ENCODE peak calls at places on chromosome X, in nine cellular contexts. V is AG04450, B is Peyer's patch, A is IMR-90, E is stomach, G is WTC11, D is coronary artery, P is breast epithelium, W is OCI-LY7. U is an unnamed sample.

GRCh38 chrX:133776072-133776471 is 209.3 kb downstream of the GPC3 start:
- DNase-seq in A (no peak), W (no peak), P (no peak), B (peak), E (peak), G (peak), V (no peak), D (no peak), U (no peak)

GRCh38 chrX:126580877-126581276 is 28.3 kb upstream of the DCAF12L1 start:
- DNase-seq in G (no peak), V (no peak), P (no peak), E (no peak), A (no peak), W (no peak), B (no peak), D (no peak), U (no peak)

GRCh38 chrX:47093248-47093647 is 15.0 kb downstream of the RGN start:
- DNase-seq in V (peak), B (no peak), E (no peak), A (peak), P (no peak), D (no peak), W (peak), G (no peak), U (peak)

GRCh38 chrX:37545066-37545465 is 26.4 kb upstream of the LANCL3 start:
- DNase-seq in E (no peak), D (no peak), G (no peak), W (no peak), A (no peak), V (no peak), B (no peak), P (no peak), U (no peak)

GRCh38 chrX:71669492-71669891 is 2.1 kb downstream of the LOC101059915 start:
- DNase-seq in E (no peak), G (no peak), W (no peak), D (no peak), B (no peak), V (no peak), P (no peak), A (no peak), U (no peak)

GRCh38 chrX:153920546-153920945 is 5.5 kb downstream of the ARHGAP4 start:
- DNase-seq in P (no peak), W (no peak), G (no peak), A (no peak), E (no peak), D (no peak), B (no peak), V (no peak), U (no peak)

GRCh38 chrX:97175147-97175546 is 291.4 kb downstream of the RPA4 start:
- DNase-seq in E (no peak), G (no peak), P (no peak), D (no peak), V (no peak), B (no peak), A (no peak), W (no peak), U (no peak)

GRCh38 chrX:73127700-73128241 is 48.5 kb upstream of the PABPC1L2A start:
- DNase-seq in G (peak), B (no peak), A (no peak), W (no peak), P (no peak), D (no peak), E (no peak), V (no peak), U (no peak)

GRCh38 chrX:30642642-30643041 is 10.6 kb upstream of the GK start:
- DNase-seq in B (no peak), E (no peak), D (no peak), A (no peak), V (no peak), P (no peak), W (no peak), G (no peak), U (no peak)

GRCh38 chrX:80511969-80512760 is 91.9 kb downstream of the TENT5D start:
- DNase-seq in B (no peak), D (no peak), G (no peak), A (no peak), E (no peak), P (no peak), V (no peak), W (no peak), U (no peak)

DNA sequence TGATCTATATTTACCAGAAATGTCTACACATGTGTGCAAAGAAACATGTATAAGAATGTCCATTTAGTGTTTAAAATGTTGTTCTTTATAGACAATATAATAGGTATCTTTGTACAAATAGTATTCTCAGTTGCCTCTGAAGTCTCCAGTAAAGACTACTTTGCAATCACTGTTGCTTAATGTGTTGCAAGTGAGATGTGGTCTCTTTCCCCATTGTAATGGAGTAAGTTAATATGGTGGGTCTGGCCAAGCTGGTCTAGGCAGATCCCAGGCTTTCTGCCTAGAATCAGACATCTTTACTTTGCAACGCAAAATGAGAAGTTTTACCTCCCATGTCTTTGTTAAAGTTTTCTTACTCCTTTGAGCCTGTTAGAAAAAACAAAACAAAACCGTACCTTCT is 144.8 kb downstream of the GABRA3 start:
- DNase-seq in P (no peak), A (no peak), V (no peak), E (no peak), G (no peak), W (no peak), D (no peak), B (no peak), U (no peak)
- TF ChIP-seq CTCF in P (no peak), A (no peak), V (no peak), E (no peak), G (no peak), W (no peak), D (no peak), B (no peak), U (no peak)

DNA sequence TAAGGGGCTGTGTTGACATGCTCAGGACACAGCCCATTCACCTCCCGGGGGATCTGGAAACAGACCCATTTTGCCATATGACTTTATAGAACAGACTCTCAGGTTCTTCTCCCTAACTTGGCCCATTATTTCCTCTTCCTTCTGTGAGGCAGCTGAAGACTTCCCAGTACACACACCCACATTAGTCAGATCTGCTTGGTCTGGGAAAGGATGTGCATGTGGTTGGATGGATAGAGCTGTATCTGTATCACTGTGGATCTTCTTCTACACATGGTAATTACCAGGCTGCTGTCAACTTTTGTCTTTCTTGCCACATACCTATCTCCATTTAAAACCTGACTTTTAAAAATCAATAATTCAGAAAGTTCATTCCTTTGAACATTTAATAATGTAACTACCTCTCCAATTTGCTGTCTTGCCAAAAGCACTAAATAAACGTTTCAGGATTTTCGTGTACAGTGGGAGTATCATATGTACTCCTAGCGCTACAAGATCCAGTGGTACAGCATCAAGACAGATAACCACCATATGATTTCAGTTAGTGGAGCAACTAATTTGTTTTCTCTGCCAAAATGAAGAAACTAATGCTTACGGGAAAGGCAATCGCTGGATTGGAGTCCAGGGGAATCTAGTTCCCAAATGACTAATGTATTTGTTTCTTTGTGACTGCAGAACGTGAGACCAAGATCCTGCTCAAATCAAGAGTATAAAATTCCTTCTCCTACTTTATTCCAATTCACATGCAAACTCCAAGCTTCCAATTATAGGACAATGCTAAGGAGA is 134.1 kb upstream of the MAP3K15 start:
- DNase-seq in B (no peak), W (no peak), E (no peak), D (no peak), A (peak), V (no peak), P (no peak), G (no peak), U (peak)
- TF ChIP-seq CTCF in B (no peak), W (no peak), E (no peak), D (no peak), A (no peak), V (no peak), P (no peak), G (no peak), U (no peak)

DNA sequence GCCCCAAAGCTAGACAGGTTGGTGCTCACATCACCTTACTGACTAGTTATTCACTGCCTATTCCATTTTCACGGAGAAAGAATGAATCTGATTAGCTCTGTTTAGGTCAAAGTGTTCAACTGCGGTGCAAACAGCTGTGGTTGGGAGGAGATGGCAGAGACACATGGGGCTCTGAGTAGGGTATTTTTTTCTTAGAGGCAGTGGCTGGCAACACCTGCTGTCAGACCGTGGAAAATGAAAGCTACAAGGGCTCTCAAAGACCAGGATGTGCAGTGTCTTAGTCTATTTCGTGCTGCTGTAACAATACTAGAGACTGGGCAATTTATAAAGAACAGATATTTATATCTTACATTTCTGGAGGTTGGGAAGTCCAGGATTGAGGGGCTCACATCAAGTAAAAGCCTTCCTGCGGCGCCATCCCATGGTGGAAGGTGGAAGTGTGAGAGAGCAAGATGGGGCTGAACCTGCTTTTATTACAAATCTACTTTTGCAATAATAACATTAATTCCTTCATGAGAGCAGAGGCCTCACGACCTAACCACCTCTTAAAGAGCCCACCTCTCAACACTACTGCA is 10.6 kb downstream of the NYX start:
- DNase-seq in V (no peak), G (peak), B (no peak), E (no peak), P (no peak), D (no peak), W (peak), A (no peak), U (no peak)
- TF ChIP-seq CTCF in V (no peak), G (no peak), B (no peak), E (no peak), P (no peak), D (no peak), W (peak), A (peak), U (peak)

DNA sequence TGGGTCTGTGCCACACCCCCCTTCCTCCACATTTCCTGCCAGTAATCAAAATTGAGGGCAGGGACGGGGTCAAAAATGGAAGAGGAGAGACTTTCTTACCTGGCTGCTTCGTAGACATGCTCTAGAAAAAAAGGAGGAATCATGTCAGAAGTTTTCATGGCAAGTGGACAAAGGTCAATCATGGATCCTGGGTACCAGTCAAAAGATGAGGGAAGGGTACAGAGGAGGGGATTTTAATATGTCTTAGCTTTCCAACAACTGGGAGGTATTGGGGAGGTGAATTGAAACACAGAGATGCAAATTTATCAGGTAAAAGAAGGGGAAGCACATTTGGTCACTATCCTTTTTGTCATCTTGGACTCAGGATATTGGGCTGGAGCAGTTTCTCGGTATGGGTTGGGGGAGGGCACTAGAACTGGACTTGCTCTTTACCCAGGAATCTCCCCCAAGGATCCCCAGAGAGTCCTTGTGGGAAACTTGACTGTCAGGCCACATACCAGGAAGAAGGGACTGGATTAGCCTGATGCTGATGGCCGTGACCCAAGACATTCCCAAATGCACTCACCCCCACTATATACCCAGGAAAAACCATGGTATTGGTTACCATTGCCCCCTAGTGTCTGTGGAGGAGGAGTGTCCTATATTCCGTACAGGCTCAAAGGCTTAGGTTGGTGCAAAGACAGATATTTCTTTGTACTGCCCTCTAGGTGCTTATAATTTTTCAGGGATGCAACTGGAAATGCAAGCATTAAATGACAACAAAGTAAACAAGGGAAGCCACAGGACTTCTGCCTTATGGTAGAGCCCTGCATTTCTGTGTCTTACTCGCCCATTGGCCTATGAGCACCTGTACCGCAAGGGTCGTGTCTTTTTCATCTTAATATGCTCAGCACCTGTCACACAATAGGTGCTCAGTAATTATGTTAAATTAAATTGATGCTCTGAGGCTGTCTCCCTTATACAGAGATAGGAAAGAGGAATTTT is 16.8 kb downstream of the VSIG4 start:
- DNase-seq in W (no peak), G (no peak), B (no peak), E (no peak), P (no peak), D (no peak), V (no peak), A (no peak), U (no peak)
- TF ChIP-seq CTCF in W (peak), G (no peak), B (no peak), E (no peak), P (no peak), D (no peak), V (no peak), A (peak), U (peak)

GRCh38 chrX:19576742-19577141 is 61.4 kb upstream of the MAP3K15 start:
- DNase-seq in A (no peak), D (no peak), V (no peak), W (no peak), B (no peak), P (no peak), G (no peak), E (no peak), U (no peak)
- TF ChIP-seq CTCF in A (no peak), D (no peak), V (no peak), W (no peak), B (no peak), P (no peak), G (no peak), E (no peak), U (no peak)

GRCh38 chrX:21700967-21701366 is 42.8 kb upstream of the KLHL34 start:
- DNase-seq in E (no peak), A (no peak), P (no peak), D (no peak), G (no peak), B (no peak), V (no peak), W (no peak), U (no peak)
- TF ChIP-seq CTCF in E (no peak), A (no peak), P (no peak), D (no peak), G (no peak), B (no peak), V (no peak), W (no peak), U (no peak)